ENCODE peak calls at places on chromosome 5, in six cellular contexts. One of them, this sample, is unnamed.

GRCh38 chr5:150595466-150596031 is 44.9 kb upstream of the SYNPO start:
- DNase-seq in pulmonary artery endothelial cell: peak
- DNase-seq in NCI-H748 treated with DMSO at 0.1 percent for 48 hours: no peak
- DNase-seq in left lung: no peak
- DNase-seq in KG1: no peak
- DNase-seq in EL: no peak
- DNase-seq in this sample: peak

GRCh38 chr5:128228506-128228905 is 144.9 kb downstream of the SLC12A2 start:
- DNase-seq in pulmonary artery endothelial cell: no peak
- DNase-seq in NCI-H748 treated with DMSO at 0.1 percent for 48 hours: no peak
- DNase-seq in left lung: no peak
- DNase-seq in KG1: no peak
- DNase-seq in EL: peak
- DNase-seq in this sample: no peak

GRCh38 chr5:131767891-131768290 is 28.9 kb downstream of the FNIP1 start:
- DNase-seq in pulmonary artery endothelial cell: no peak
- DNase-seq in NCI-H748 treated with DMSO at 0.1 percent for 48 hours: no peak
- DNase-seq in left lung: no peak
- DNase-seq in KG1: no peak
- DNase-seq in EL: no peak
- DNase-seq in this sample: no peak

GRCh38 chr5:103721183-103721582 is 158.6 kb upstream of the NUDT12 start:
- DNase-seq in pulmonary artery endothelial cell: no peak
- DNase-seq in NCI-H748 treated with DMSO at 0.1 percent for 48 hours: no peak
- DNase-seq in left lung: no peak
- DNase-seq in KG1: no peak
- DNase-seq in EL: no peak
- DNase-seq in this sample: no peak

GRCh38 chr5:7927466-7928375 is 58.8 kb downstream of the MTRR start:
- DNase-seq in pulmonary artery endothelial cell: no peak
- DNase-seq in NCI-H748 treated with DMSO at 0.1 percent for 48 hours: peak
- DNase-seq in left lung: no peak
- DNase-seq in KG1: no peak
- DNase-seq in EL: peak
- DNase-seq in this sample: no peak

GRCh38 chr5:67425514-67425913 is 228.9 kb upstream of the CD180 start:
- DNase-seq in pulmonary artery endothelial cell: no peak
- DNase-seq in NCI-H748 treated with DMSO at 0.1 percent for 48 hours: no peak
- DNase-seq in left lung: no peak
- DNase-seq in KG1: no peak
- DNase-seq in EL: peak
- DNase-seq in this sample: no peak

GRCh38 chr5:411728-412127 is 31.2 kb upstream of the EXOC3 start:
- DNase-seq in pulmonary artery endothelial cell: no peak
- DNase-seq in NCI-H748 treated with DMSO at 0.1 percent for 48 hours: peak
- DNase-seq in left lung: peak
- DNase-seq in KG1: no peak
- DNase-seq in EL: no peak
- DNase-seq in this sample: no peak

GRCh38 chr5:122089614-122090013 is 11.6 kb upstream of the LOX start:
- DNase-seq in pulmonary artery endothelial cell: no peak
- DNase-seq in NCI-H748 treated with DMSO at 0.1 percent for 48 hours: no peak
- DNase-seq in left lung: no peak
- DNase-seq in KG1: no peak
- DNase-seq in EL: peak
- DNase-seq in this sample: no peak

GRCh38 chr5:94470802-94471201 is 147.6 kb downstream of the KIAA0825 start:
- DNase-seq in pulmonary artery endothelial cell: no peak
- DNase-seq in NCI-H748 treated with DMSO at 0.1 percent for 48 hours: peak
- DNase-seq in left lung: no peak
- DNase-seq in KG1: no peak
- DNase-seq in EL: no peak
- DNase-seq in this sample: no peak

GRCh38 chr5:112388739-112389138 is 30.3 kb downstream of the EPB41L4A start:
- DNase-seq in pulmonary artery endothelial cell: no peak
- DNase-seq in NCI-H748 treated with DMSO at 0.1 percent for 48 hours: peak
- DNase-seq in left lung: no peak
- DNase-seq in KG1: no peak
- DNase-seq in EL: no peak
- DNase-seq in this sample: no peak

This sample was measured in tibial artery.